ENCODE peak calls at places on chromosome 6, in four cellular contexts. R, X, A and O are unnamed samples. For H3K4me1, the result is how much of the 10 kb centered on the place peaks cover.

GRCh38 chr6:168159503-168159902 is 80.5 kb upstream of the FRMD1 start:
- DNase-seq in A (no peak), R (no peak), X (no peak), O (peak)

GRCh38 chr6:111478749-111479148 is 4.3 kb downstream of the REV3L start:
- DNase-seq in R (no peak), A (no peak), X (no peak), O (no peak)

GRCh38 chr6:139457482-139457881 is 83.0 kb upstream of the CITED2 start:
- DNase-seq in X (no peak), R (no peak), A (no peak), O (no peak)

GRCh38 chr6:114280239-114280982 is 62.4 kb downstream of the HS3ST5 start:
- DNase-seq in X (no peak), A (no peak), R (no peak), O (no peak)

GRCh38 chr6:62615366-62616015 is 329.5 kb upstream of the KHDRBS2 start:
- DNase-seq in R (no peak), X (no peak), A (no peak), O (no peak)

GRCh38 chr6:170177383-170178265 is 113.3 kb downstream of the DLL1 start:
- DNase-seq in A (peak), R (no peak), X (no peak), O (peak)

GRCh38 chr6:163890100-163890499 is 475.6 kb downstream of the QKI start:
- DNase-seq in X (no peak), A (no peak), R (no peak), O (no peak)

GRCh38 chr6:84967389-84967788 is 203.0 kb upstream of the TBX18 start:
- DNase-seq in X (no peak), R (peak), A (no peak), O (no peak)

GRCh38 chr6:77145244-77145643 is 318.0 kb downstream of the HTR1B start:
- DNase-seq in A (no peak), R (no peak), X (no peak), O (no peak)

GRCh38 chr6:142833054-142833453 is 111.9 kb downstream of the HIVEP2 start:
- DNase-seq in X (no peak), A (no peak), R (no peak), O (no peak)

GRCh38 chr6:18707714-18708439 is 320.7 kb downstream of the RNF144B start:
- DNase-seq in X (no peak), A (no peak), R (no peak), O (no peak)

GRCh38 chr6:25655746-25656145 is 3.7 kb downstream of the SCGN start:
- DNase-seq in R (no peak), X (no peak), A (no peak), O (no peak)

GRCh38 chr6:37242042-37242428 is 15.5 kb upstream of the TBC1D22B start:
- DNase-seq in X (no peak), A (no peak), R (no peak), O (no peak)

GRCh38 chr6:37239511-37239910 is 18.1 kb upstream of the TBC1D22B start:
- DNase-seq in X (no peak), R (no peak), A (no peak), O (no peak)

GRCh38 chr6:37237789-37238188 is 19.8 kb upstream of the TBC1D22B start:
- DNase-seq in X (no peak), R (no peak), A (no peak), O (no peak)

GRCh38 chr6:37241131-37241530 is 16.4 kb upstream of the TBC1D22B start:
- DNase-seq in R (no peak), A (no peak), X (no peak), O (no peak)

GRCh38 chr6:37239950-37240713 is 17.4 kb upstream of the TBC1D22B start:
- DNase-seq in R (peak), A (peak), X (peak), O (peak)
- TF ChIP-seq EP300 in R (no peak), A (peak), X (peak), O (no peak)

GRCh38 chr6:35047265-35048011 is 93.7 kb downstream of the TCP11 start:
- DNase-seq in A (no peak), R (no peak), X (peak), O (no peak)

GRCh38 chr6:35049885-35050284 is 91.3 kb downstream of the TCP11 start:
- DNase-seq in A (no peak), R (peak), X (peak), O (no peak)

GRCh38 chr6:35048031-35048613 is 93.0 kb downstream of the TCP11 start:
- DNase-seq in A (no peak), X (no peak), R (no peak), O (no peak)

GRCh38 chr6:35049346-35049745 is 91.8 kb downstream of the TCP11 start:
- DNase-seq in A (no peak), X (no peak), R (no peak), O (no peak)

GRCh38 chr6:35048631-35049083 is 92.5 kb downstream of the TCP11 start:
- DNase-seq in X (peak), A (no peak), R (no peak), O (no peak)
- H3K4me3 ChIP-seq in X (no peak), A (no peak), R (no peak), O (no peak)

DNA sequence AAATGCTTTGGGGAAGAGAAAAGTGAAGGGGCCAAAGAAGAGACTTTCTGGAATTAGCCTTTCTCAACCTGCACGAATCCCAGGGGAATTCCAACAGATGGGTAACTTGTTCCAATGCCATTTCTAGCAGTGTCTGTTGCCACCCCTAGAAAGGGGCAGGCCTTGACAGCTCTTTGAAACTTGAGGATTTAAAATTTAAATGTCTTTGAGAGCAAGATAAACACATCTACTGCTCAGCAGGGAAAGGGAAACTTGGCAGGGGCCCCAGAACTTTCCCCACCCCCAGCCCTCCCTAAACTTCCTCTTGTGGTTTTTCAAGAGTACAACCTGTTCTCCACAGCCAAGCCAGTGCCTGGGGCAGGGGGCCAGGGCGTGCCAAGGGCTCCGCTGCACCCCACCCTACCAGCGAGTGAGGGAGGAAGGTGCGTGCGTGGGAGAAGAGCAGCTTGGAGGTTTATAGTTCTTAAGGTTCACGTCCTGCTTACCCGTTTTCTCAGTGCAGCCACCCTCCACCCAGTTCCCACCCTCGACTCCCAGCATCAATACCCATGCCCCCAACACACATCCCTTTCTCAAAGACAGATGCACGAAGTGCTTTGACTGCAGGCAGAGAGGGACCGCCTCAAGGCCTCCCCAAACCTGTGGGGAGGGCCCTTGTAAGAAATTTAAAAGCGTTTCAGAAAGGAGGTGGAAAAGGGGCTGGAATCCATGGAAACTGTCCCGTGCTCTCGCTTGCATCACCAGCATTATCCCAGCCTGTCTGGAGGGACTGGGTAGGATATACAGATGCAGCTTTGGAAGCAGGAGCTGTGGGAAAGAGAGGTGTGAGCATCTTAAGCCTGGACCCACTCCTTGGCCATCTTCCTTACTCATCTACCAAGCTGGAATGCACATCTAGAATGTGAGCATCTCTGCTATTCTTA is 4.5 kb upstream of the TAF8 start:
- DNase-seq in X (peak), R (peak), A (peak), O (peak)
- H3K4me1 ChIP-seq in X (under half), R (half or more), A (half or more), O (half or more)

GRCh38 chr6:22589118-22589517 is 19.8 kb downstream of the HDGFL1 start:
- DNase-seq in A (no peak), X (no peak), R (no peak), O (no peak)
- TF ChIP-seq EP300 in A (no peak), X (no peak), R (no peak), O (no peak)

GRCh38 chr6:41637179-41638001 is 878 bp upstream of the MDFI start:
- DNase-seq in R (no peak), A (peak), X (no peak), O (no peak)
- H3K4me3 ChIP-seq in R (no peak), A (peak), X (peak), O (peak)